ENCODE peak calls at places on chromosomes 12 and 14, in nine cellular contexts. O, E, H, S, B, M, W, R and L are unnamed samples.

GRCh38 chr12:79274571-79275064 is 410.0 kb downstream of the SYT1 start:
- DNase-seq in W (no peak), R (no peak), O (no peak), E (peak), H (no peak), B (no peak), M (no peak), S (no peak), L (no peak)

GRCh38 chr14:74979029-74979428 is 23.6 kb upstream of the PGF start:
- DNase-seq in H (peak), R (no peak), W (no peak), O (no peak), B (no peak), M (no peak), E (no peak), S (no peak), L (no peak)

GRCh38 chr12:55659486-55660385 is 23.0 kb downstream of the OR10P1 start:
- DNase-seq in R (no peak), S (no peak), W (no peak), H (peak), E (no peak), M (no peak), O (no peak), B (peak), L (no peak)

GRCh38 chr12:124698211-124698997 is 131.0 kb upstream of the NCOR2 start:
- DNase-seq in O (no peak), S (no peak), W (no peak), B (peak), E (no peak), R (no peak), H (no peak), M (no peak), L (no peak)

GRCh38 chr14:87830443-87831096 is 162.4 kb downstream of the GALC start:
- DNase-seq in M (no peak), B (no peak), W (no peak), E (no peak), R (no peak), S (no peak), O (no peak), H (no peak), L (no peak)

GRCh38 chr14:100590726-100591452 is 3.7 kb upstream of the BEGAIN start:
- DNase-seq in S (no peak), E (no peak), H (no peak), R (peak), B (no peak), O (no peak), M (no peak), W (no peak), L (no peak)

GRCh38 chr14:99525699-99526080 is 44.5 kb downstream of the CCNK start:
- DNase-seq in B (no peak), S (no peak), R (no peak), M (no peak), W (no peak), H (no peak), E (no peak), O (no peak), L (no peak)

GRCh38 chr14:35365130-35366047 is 39.2 kb downstream of the NFKBIA start:
- DNase-seq in H (peak), B (peak), S (peak), R (peak), O (no peak), E (no peak), W (no peak), M (no peak), L (no peak)

GRCh38 chr12:107356937-107357295 is 263.6 kb upstream of the CRY1 start:
- DNase-seq in B (no peak), S (no peak), M (no peak), R (no peak), E (no peak), H (no peak), W (no peak), O (no peak), L (no peak)

GRCh38 chr12:120142231-120142877 is 25.8 kb upstream of the RAB35 start:
- DNase-seq in O (no peak), E (no peak), S (no peak), H (no peak), R (no peak), M (no peak), B (no peak), W (no peak), L (no peak)

GRCh38 chr12:19018302-19018980 is 111.1 kb upstream of the PLEKHA5 start:
- DNase-seq in B (peak), R (no peak), O (no peak), S (no peak), H (peak), M (no peak), W (no peak), E (no peak), L (no peak)

GRCh38 chr14:72609205-72609916 is 284.5 kb downstream of the DPF3 start:
- DNase-seq in S (no peak), E (no peak), M (no peak), R (no peak), W (no peak), B (no peak), O (no peak), H (no peak), L (no peak)

GRCh38 chr12:41531147-41531829 is 343.2 kb downstream of the PDZRN4 start:
- DNase-seq in B (peak), O (peak), M (no peak), E (no peak), R (no peak), S (no peak), H (no peak), W (no peak), L (no peak)

GRCh38 chr12:6207254-6207942 is 7.2 kb downstream of the CD9 start:
- DNase-seq in B (no peak), R (no peak), W (no peak), H (no peak), E (no peak), S (no peak), M (no peak), O (no peak), L (no peak)

GRCh38 chr12:82952946-82953345 is 266.2 kb downstream of the TMTC2 start:
- DNase-seq in B (no peak), H (no peak), S (no peak), E (no peak), W (no peak), M (no peak), O (no peak), R (no peak), L (no peak)

GRCh38 chr12:65203376-65203775 is 34.0 kb downstream of the LEMD3 start:
- DNase-seq in O (no peak), H (no peak), W (no peak), E (no peak), S (no peak), R (no peak), M (no peak), B (no peak), L (no peak)

GRCh38 chr12:124359671-124360581 is 65.0 kb downstream of the RFLNA start:
- DNase-seq in H (no peak), O (peak), R (no peak), M (no peak), S (no peak), E (no peak), W (no peak), B (no peak), L (no peak)

GRCh38 chr12:121872546-121873223 is 14.0 kb upstream of the HPD start:
- DNase-seq in E (peak), S (no peak), B (peak), O (peak), W (no peak), M (no peak), H (peak), R (no peak), L (no peak)

GRCh38 chr12:102596016-102596415 is 115.7 kb upstream of the IGF1 start:
- DNase-seq in M (no peak), O (no peak), W (no peak), S (no peak), E (no peak), R (no peak), B (no peak), H (no peak), L (no peak)